ENCODE peak calls at places on chromosomes 1 and 21, in seven cellular contexts. I is GM12892, T is transverse colon, G is HepG2, S is sigmoid colon, F is stomach, W is suprapubic skin. K is an unnamed sample.
A peak's percentile ranks its signal among the peaks of the same experiment; 100 is the strongest.

GRCh38 chr1:31605908-31606427 is 11.5 kb upstream of the HCRTR1 start:
- DNase-seq in F (peak; percentile 16), T (no peak), S (no peak), W (no peak), G (no peak), I (peak; percentile 63), K (no peak)

GRCh38 chr1:84374991-84375838 is 23.1 kb upstream of the DNASE2B start:
- DNase-seq in F (no peak), I (no peak), T (no peak), W (peak; percentile 76), S (no peak), G (no peak), K (no peak)

GRCh38 chr1:63328140-63328521 is 5.8 kb downstream of the FOXD3 start:
- DNase-seq in T (no peak), F (no peak), S (no peak), G (no peak), I (no peak), W (no peak), K (no peak)

GRCh38 chr21:21332492-21332891 is 334.3 kb downstream of the NCAM2 start:
- DNase-seq in T (no peak), W (no peak), I (no peak), F (no peak), G (no peak), S (no peak), K (no peak)

GRCh38 chr1:116988908-116989307 is 12.7 kb upstream of the CD101 start:
- DNase-seq in S (no peak), I (no peak), W (no peak), T (peak; percentile 18), G (no peak), F (no peak), K (no peak)

GRCh38 chr1:209899948-209900347 is 38.1 kb upstream of the SYT14 start:
- DNase-seq in F (no peak), W (no peak), S (no peak), T (no peak), I (peak; percentile 23), G (peak; percentile 20), K (no peak)

GRCh38 chr1:30505853-30506784 is 217.3 kb downstream of the MATN1 start:
- DNase-seq in F (peak; percentile 21), W (no peak), G (no peak), I (no peak), S (no peak), T (no peak), K (no peak)

GRCh38 chr1:214833357-214833756 is 230.4 kb downstream of the CENPF start:
- DNase-seq in T (no peak), G (peak; percentile 91), W (no peak), S (no peak), I (no peak), F (no peak), K (no peak)

DNA sequence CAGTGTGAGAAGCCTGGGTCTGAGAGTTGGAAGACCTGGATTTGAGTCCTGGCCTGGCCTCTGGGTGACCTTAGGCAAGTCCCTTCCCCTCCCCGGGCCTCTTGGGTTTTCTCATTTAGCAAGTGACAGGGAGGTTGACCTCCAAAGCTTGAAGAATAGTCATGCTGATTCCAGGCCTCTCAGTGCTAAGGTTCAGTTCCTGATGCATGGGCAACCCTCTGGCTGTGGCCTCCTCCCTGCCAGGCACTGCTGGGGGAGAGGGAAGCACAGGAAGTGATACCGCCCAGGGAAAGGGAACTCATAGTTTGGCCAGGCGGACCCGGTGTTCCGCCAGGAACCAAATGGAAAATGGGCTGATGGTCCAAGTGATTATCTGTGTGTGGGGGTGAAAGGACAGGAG is 23.6 kb upstream of the WASF2 start:
- DNase-seq in I (no peak), T (no peak), W (no peak), S (no peak), F (no peak), G (no peak), K (no peak)
- TF ChIP-seq POLR2AphosphoS5 in I (no peak), T (no peak), W (no peak), S (no peak), F (no peak), G (no peak), K (no peak)

DNA sequence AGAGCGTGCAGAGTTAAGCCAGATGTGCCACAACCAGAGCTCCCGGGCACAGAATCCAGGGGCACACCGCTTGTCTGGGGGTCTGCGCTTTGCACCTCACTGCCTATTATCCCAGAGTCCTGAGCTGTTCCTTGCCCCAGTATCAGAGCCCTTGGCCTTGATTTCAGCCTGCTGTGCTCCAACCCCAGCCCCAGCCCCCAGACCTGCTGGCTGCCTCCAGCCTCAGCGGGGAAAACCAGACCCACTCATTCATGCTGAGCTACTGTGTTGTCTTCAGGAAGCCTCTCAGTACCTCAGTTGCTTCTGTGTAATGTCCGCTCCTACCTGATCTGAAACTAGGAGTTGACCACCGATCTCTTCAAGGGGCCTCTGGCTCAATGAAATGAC is 1.1 kb downstream of the IKBKE start:
- DNase-seq in W (no peak), S (no peak), F (no peak), T (no peak), I (no peak), G (no peak), K (no peak)
- TF ChIP-seq POLR2A in W (no peak), S (no peak), F (no peak), T (no peak), I (no peak), G (no peak), K (no peak)

GRCh38 chr1:222074317-222074716 is 332.4 kb upstream of the DUSP10 start:
- DNase-seq in G (no peak), W (no peak), F (no peak), I (no peak), S (no peak), T (no peak), K (no peak)
- TF ChIP-seq POLR2AphosphoS5 in G (no peak), W (no peak), F (no peak), I (no peak), S (no peak), T (no peak), K (no peak)

GRCh38 chr1:225817611-225818061 is 7.7 kb downstream of the EPHX1 start:
- DNase-seq in F (peak; percentile 93), W (peak; percentile 88), T (peak; percentile 88), S (peak; percentile 93), G (peak; percentile 63), I (no peak), K (peak; percentile 86)
- TF ChIP-seq POLR2A in F (no peak), W (no peak), T (no peak), S (no peak), G (no peak), I (no peak), K (peak; percentile 40)

DNA sequence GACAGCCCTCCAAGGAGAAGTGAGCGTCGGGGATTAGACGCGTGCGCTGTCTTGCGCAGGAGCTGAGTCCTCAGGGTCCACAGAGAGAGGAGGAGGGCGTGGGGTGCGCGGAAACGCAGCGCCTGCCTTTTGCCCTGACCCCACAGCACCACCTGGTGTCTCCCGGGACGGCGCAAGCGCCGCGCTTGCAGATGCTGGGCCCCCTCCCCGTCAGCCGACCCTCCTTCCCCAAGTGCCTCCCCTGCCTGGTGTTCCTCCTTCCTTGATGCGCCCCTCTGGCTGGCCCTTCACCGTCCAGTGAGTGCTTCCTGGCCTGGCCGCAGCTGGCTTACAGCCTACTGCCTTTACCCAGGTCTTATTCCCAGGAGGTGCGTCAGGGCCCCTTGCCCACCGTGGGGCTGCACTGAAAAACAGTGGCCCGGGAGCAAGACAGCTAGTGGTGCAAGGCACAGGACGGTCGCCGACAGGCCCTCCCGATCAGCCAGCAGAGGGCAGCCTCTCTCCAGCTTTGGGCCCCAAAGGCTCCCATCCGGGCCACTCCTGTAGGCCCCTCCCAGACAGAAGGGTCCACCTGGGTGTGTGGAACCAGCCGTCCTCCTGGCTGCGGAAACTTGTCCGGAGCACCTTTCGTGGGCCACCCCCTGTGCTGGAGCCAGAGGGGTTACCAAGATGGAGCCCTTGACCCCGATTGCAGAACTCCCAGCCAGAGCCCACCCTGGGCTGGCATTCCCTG is 12.9 kb upstream of the PHLDA3 start:
- DNase-seq in F (peak; percentile 87), G (peak; percentile 73), I (peak; percentile 90), T (peak; percentile 91), S (peak; percentile 96), W (peak; percentile 93), K (peak; percentile 84)
- TF ChIP-seq POLR2AphosphoS5 in F (peak; percentile 28), G (no peak), I (no peak), T (peak; percentile 18), S (peak; percentile 90), W (no peak), K (peak; percentile 59)

GRCh38 chr1:15523922-15524282 is at the start of gene CASP9:
- DNase-seq in I (no peak), T (no peak), G (no peak), F (no peak), W (no peak), S (no peak), K (no peak)
- TF ChIP-seq POLR2A in I (peak; percentile 80), T (peak; percentile 66), G (peak; percentile 91), F (no peak), W (no peak), S (peak; percentile 31), K (peak; percentile 58)

DNA sequence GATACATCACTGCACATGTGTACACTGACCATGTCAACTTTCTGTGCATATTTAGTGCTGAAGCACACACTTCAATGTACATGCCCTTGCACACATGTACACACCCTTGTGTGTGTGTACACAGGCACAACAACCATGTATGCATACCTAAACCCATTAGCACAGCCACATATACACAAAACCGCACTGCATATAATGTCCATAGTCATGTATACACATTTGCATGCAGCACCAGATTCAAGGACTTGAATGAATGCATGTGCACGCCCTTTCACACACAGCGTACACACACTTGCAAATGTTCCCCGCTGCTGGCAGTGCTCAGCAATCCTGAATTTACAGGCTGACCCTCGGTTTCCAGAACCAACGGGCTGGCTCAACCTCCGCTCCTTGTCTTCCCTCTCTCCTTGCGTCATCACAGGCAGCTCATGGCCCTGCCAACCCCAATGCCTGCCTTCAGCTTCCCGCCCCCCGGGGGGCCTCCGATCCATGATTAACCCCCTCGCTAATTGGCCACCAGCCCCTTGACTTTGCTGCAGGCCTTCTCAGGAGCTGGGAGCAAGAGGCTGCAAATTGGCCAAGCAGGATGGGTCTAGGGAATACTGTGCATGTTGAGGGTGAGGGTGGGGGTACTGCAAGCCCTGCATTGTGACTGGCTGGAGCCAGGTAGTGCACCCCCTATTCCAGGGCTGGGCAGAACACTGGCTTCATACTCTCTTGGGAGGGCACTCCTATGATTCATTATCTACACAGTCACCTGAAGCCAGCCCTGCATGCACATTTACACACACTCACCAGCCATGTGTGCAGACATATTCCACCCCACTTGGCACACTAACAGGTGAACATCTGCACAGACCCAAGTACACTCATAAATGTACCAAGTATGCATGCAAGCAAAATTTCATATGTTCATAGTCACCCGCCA is 7.9 kb downstream of the GPR3 start:
- DNase-seq in S (no peak), F (no peak), T (no peak), W (no peak), I (no peak), G (no peak), K (no peak)
- TF ChIP-seq POLR2AphosphoS5 in S (peak; percentile 46), F (no peak), T (peak; percentile 5), W (no peak), I (peak; percentile 46), G (no peak), K (no peak)

K was measured in prostate gland.